ENCODE peak calls at places on chromosomes 7 and 10, in seven cellular contexts. S, E, P, L, A, Y and I are unnamed samples.

GRCh38 chr7:27339478-27339877 is 96.9 kb downstream of the EVX1 start:
- DNase-seq in S (no peak), A (no peak), L (no peak), E (no peak), P (no peak), Y (no peak), I (no peak)

GRCh38 chr10:114279289-114279688 is 40.2 kb downstream of the VWA2 start:
- DNase-seq in S (no peak), P (no peak), A (no peak), Y (no peak), E (no peak), L (no peak), I (no peak)

GRCh38 chr7:35513192-35513591 is 181.7 kb downstream of the HERPUD2 start:
- DNase-seq in Y (no peak), L (no peak), P (no peak), A (no peak), E (no peak), S (no peak), I (no peak)

GRCh38 chr10:11448545-11449244 is 162.8 kb downstream of the USP6NL start:
- DNase-seq in P (no peak), Y (no peak), L (no peak), A (no peak), S (no peak), E (no peak), I (peak)

GRCh38 chr10:79019961-79020491 is 48.7 kb upstream of the ZMIZ1 start:
- DNase-seq in L (no peak), Y (peak), A (peak), S (no peak), P (no peak), E (no peak), I (no peak)

GRCh38 chr10:22229756-22230330 is 12.0 kb upstream of the EBLN1 start:
- DNase-seq in L (no peak), S (no peak), Y (no peak), E (no peak), P (no peak), A (peak), I (no peak)

GRCh38 chr7:155427411-155428038 is 30.4 kb upstream of the EN2 start:
- DNase-seq in Y (no peak), L (no peak), E (no peak), A (no peak), S (no peak), P (no peak), I (no peak)

GRCh38 chr7:102068846-102069245 is 217.8 kb upstream of the SH2B2 start:
- DNase-seq in L (no peak), A (no peak), S (no peak), E (no peak), P (no peak), Y (no peak), I (no peak)

GRCh38 chr10:59757966-59758365 is 4.7 kb upstream of the MRLN start:
- DNase-seq in E (no peak), L (no peak), S (no peak), Y (no peak), A (no peak), P (no peak), I (no peak)

DNA sequence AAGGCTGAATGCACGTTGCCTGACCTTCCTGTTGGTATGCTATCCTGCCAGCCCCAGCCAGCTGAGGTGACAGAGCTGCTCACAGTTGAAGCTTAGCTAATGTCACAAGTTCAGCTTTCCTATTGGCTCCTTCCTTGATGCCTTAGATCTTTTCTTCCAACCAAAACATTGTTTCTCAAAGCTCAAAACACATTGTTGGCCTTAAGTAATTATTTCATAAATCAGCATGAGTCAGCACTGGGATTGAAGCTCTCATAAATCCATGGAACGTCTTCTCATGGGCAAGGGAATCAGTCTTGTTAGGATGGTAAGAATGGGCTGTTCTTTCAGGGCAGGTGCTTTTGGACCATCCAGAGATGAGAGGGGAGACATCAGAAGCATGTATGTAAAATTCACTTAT is 128.1 kb upstream of the SAMD8 start:
- DNase-seq in S (no peak), A (no peak), Y (no peak), P (no peak), L (no peak), E (no peak), I (no peak)
- TF ChIP-seq JUND in S (no peak), A (no peak), Y (no peak), P (no peak), L (no peak), E (no peak), I (no peak)

GRCh38 chr7:19762631-19763030 is 10.8 kb downstream of the TMEM196 start:
- DNase-seq in L (no peak), Y (no peak), P (no peak), E (no peak), S (no peak), A (no peak), I (no peak)
- TF ChIP-seq JUND in L (no peak), Y (no peak), P (no peak), E (no peak), S (no peak), A (no peak), I (no peak)

DNA sequence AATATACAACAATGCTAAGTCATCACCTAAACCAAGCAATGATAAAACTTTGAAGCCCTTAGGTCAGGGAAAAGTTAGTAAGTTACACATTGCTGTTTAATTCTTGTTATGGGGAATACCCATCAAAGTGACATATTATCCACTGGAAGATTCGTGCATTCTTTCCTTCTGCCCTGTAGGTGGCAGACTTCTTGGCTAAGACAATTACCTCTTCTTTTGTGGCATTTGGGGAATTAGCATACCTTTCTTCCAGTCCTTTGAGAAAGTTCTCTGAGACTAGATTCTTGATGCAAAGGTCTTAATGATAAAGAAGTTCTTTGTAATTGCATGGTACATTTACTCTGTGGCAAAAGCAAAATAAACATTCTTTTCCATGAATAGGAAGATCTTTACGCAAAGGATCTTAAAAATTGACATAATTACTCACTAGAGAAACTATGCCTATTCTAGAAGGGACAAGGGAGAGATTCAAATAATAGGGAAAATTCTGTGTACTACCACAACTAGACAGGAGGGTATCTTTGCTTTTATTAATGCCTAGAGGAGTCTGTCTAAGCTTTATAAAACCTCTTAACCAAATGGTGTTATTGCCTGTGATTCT is 395.9 kb downstream of the GRM8 start:
- DNase-seq in Y (peak), S (peak), L (no peak), P (no peak), A (peak), E (peak), I (no peak)
- TF ChIP-seq JUND in Y (no peak), S (no peak), L (no peak), P (no peak), A (no peak), E (no peak), I (no peak)

GRCh38 chr10:94383515-94383914 is 18.8 kb upstream of the TBC1D12 start:
- DNase-seq in A (no peak), P (no peak), S (no peak), E (no peak), Y (no peak), L (no peak), I (no peak)
- TF ChIP-seq JUND in A (no peak), P (no peak), S (no peak), E (no peak), Y (no peak), L (no peak), I (no peak)

DNA sequence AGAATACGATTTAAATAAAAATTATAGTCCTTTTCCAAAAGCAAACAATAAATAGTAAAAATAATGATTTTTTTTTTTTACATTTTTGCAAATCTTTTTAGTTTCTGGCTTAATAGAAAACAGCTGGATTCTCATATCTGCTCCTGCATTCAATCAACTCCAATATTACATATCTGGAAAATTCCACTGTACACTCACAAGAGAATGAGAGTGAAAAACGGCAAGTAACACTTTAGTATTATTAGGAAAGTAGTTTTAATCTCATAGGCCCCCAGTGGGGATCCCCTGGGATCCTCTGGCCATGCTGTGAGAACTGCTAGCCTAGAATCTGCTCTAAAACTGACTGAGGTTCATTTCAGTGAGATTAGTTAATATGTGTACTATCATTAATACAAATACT is 128.6 kb upstream of the LRRN3 start:
- DNase-seq in A (no peak), Y (no peak), L (no peak), E (no peak), S (no peak), P (no peak), I (no peak)
- TF ChIP-seq JUND in A (no peak), Y (no peak), L (no peak), E (no peak), S (no peak), P (no peak), I (no peak)

DNA sequence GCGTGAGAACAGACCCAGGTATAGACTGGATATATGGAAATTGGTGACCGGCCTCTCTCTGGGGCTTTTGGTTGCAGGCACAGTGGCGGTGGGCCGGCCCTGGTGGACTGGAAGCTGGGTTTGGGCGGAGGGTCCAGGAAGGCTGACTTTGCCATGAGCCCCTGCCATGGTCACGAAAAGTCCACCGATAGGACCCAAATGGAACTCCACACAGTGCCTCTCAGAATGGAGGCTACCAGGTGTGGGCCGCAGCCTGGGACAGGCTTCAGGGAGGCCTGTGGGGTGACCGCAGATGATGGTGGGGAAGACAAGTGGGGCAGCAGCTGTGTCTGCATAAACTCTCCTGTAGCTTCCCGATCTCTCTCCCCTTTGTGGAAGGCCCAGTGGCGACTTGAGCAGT is 123.2 kb downstream of the DNAJB6 start:
- DNase-seq in Y (no peak), L (no peak), A (no peak), S (no peak), E (no peak), P (no peak), I (no peak)
- TF ChIP-seq JUND in Y (no peak), L (no peak), A (no peak), S (no peak), E (no peak), P (no peak), I (no peak)

GRCh38 chr10:110007171-110007700 is 548 bp upstream of the ADD3 start:
- DNase-seq in Y (no peak), P (no peak), A (peak), S (no peak), L (no peak), E (no peak), I (no peak)

GRCh38 chr10:110008518-110009339 is 945 bp downstream of the ADD3 start:
- DNase-seq in P (no peak), Y (peak), L (peak), S (no peak), A (peak), E (no peak), I (no peak)

GRCh38 chr10:110007701-110008517 is at the start of gene ADD3:
- DNase-seq in P (peak), Y (peak), L (peak), A (peak), E (peak), S (peak), I (peak)

GRCh38 chr10:110011679-110012078 is 3.9 kb downstream of the ADD3 start:
- DNase-seq in S (no peak), P (no peak), L (no peak), A (no peak), E (no peak), Y (no peak), I (no peak)

DNA sequence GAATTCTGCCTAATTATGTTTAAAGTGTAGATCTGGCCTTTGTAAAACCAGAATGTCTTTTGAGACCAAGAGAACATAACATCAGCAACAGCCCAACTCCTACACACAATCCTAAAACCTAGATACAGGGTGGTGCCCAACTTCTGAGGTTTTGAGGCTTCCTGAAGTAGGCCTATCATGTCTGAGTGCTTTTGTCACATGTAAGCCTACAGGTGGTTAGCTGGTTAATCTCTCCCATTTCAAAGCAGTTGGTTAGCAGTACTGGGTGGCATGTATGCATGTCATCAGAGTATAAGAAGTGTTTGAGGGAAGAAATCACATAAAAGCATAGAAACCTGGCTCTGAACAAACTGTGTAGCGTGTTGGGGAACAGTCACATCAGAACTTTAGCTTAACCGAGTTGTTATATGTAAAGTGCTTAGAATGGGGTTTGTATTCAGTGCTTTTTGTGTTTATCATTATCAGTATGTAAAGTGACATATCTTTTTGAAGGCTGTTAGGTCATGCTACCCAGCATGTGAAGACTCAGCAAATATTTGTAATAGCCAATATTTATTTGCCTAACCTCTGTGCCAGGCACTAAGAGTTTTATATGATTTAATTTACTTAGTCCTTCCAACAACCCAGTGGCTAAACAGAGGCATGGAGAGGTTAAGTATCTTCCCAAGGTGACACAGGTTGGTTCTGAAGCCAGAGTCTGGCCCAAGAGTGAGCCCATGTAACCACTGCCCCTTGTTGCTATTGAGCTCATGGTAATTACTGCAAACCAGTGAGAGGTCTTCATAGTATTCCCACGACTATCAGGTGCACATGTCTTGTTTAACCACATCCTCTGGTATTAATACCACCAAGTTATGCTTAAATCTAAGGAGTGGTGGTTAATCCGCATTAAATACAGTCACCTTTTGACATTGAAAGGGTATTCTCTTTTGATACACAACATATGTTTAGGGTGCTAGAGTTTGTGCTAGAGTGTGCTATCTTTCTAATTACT is 2.6 kb downstream of the ADD3 start:
- DNase-seq in L (no peak), A (no peak), Y (peak), E (no peak), S (no peak), P (no peak), I (peak)
- TF ChIP-seq JUND in L (no peak), A (no peak), Y (no peak), E (no peak), S (no peak), P (no peak), I (no peak)

DNA sequence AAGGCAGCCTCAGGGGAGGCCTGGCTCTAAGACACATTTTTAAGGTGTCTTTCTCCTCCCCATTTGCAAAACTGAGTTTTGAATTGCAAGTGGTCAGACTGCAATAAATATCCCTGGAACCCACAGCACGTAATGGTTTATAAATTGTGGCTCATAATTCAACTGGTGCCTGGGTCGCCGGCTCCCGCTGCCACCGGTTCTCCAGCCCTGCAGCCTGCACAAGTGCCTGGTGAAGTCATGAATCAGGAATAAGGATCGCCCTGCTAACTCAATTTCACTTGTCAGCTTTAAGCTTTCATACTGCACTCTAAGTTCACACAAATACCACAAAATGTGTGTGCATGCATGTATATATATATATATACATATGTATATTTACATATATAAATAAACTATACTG is 129.4 kb upstream of the UNC5B start:
- DNase-seq in L (no peak), A (no peak), Y (no peak), S (no peak), P (no peak), E (no peak), I (no peak)
- TF ChIP-seq JUND in L (no peak), A (no peak), Y (no peak), S (no peak), P (no peak), E (no peak), I (no peak)